ENCODE peak calls at places on chromosome 14, in five cellular contexts. Q is T-helper 2 cell, A is HL-60, C is NCI-H2029, E is testis. J is an unnamed sample.

GRCh38 chr14:77260631-77261030 is 10.4 kb downstream of the NGB start:
- DNase-seq in Q (no peak), A (peak; percentile 65), C (no peak), E (peak; percentile 40), J (peak; percentile 45)

GRCh38 chr14:93940437-93940836 is 13.3 kb downstream of the FAM181A start:
- DNase-seq in Q (no peak), A (no peak), C (no peak), E (no peak), J (no peak)

GRCh38 chr14:75252254-75252837 is 26.3 kb upstream of the FOS start:
- DNase-seq in Q (no peak), A (no peak), C (peak; percentile 63), E (no peak), J (no peak)

GRCh38 chr14:101251812-101252442 is 309.4 kb upstream of the DIO3 start:
- DNase-seq in Q (no peak), A (no peak), C (no peak), E (no peak), J (no peak)

GRCh38 chr14:23640524-23641141 is 4.5 kb downstream of the DHRS2 start:
- DNase-seq in Q (no peak), A (no peak), C (peak; percentile 78), E (peak; percentile 78), J (peak; percentile 20)

GRCh38 chr14:29085546-29085945 is 319.0 kb downstream of the FOXG1 start:
- DNase-seq in Q (no peak), A (no peak), C (no peak), E (peak; percentile 15), J (no peak)

GRCh38 chr14:101008631-101009336 is 105.3 kb upstream of the RTL1 start:
- DNase-seq in Q (no peak), A (no peak), C (no peak), E (no peak), J (no peak)

GRCh38 chr14:80164991-80165390 is 46.3 kb downstream of the DIO2 start:
- DNase-seq in Q (no peak), A (no peak), C (no peak), E (no peak), J (peak; percentile 5)

J was measured in thyroid gland.